ENCODE peak calls at places on chromosomes 3 and 15, in five cellular contexts. E, Y, Q, N and G are unnamed samples.

GRCh38 chr15:42306681-42307080 is 33.4 kb upstream of the TMEM87A start:
- DNase-seq in E (no peak), Q (no peak), N (no peak), Y (no peak), G (no peak)

GRCh38 chr3:156583469-156583868 is 28.6 kb upstream of the SSR3 start:
- DNase-seq in E (no peak), N (no peak), Y (no peak), Q (no peak), G (no peak)

GRCh38 chr15:81666828-81667227 is 292.8 kb upstream of the TMC3 start:
- DNase-seq in N (peak; percentile 1), Q (no peak), E (no peak), Y (no peak), G (no peak)

GRCh38 chr3:187587012-187587544 is 83.1 kb downstream of the SST start:
- DNase-seq in N (no peak), E (no peak), Y (no peak), Q (peak; percentile 62), G (no peak)

GRCh38 chr3:73516656-73517055 is 108.1 kb downstream of the PDZRN3 start:
- DNase-seq in Q (no peak), E (no peak), N (no peak), Y (no peak), G (no peak)

GRCh38 chr15:68405426-68406250 is 26.3 kb downstream of the ITGA11 start:
- DNase-seq in Y (no peak), E (no peak), N (no peak), Q (no peak), G (no peak)

GRCh38 chr3:169813757-169814517 is 1.2 kb upstream of the LRRC34 start:
- DNase-seq in E (no peak), Y (no peak), Q (peak; percentile 80), N (no peak), G (no peak)

GRCh38 chr15:37095993-37096877 is 4.1 kb downstream of the MEIS2 start:
- DNase-seq in Q (peak; percentile 70), Y (no peak), E (no peak), N (no peak), G (no peak)

GRCh38 chr3:127673191-127674098 is 693 bp downstream of the ABTB1 start:
- DNase-seq in N (no peak), Q (no peak), E (no peak), Y (no peak), G (no peak)

GRCh38 chr3:177523072-177523675 is 325.9 kb upstream of the TBL1XR1 start:
- DNase-seq in Q (no peak), N (peak; percentile 24), E (no peak), Y (no peak), G (no peak)

GRCh38 chr3:123447749-123448502 is 964 bp downstream of the ADCY5 start:
- DNase-seq in N (no peak), E (no peak), Q (peak; percentile 72), Y (no peak), G (no peak)

GRCh38 chr15:92226020-92226612 is 167.6 kb upstream of the ST8SIA2 start:
- DNase-seq in Q (peak; percentile 71), E (no peak), N (peak; percentile 37), Y (no peak), G (no peak)

GRCh38 chr3:49278548-49278947 is 1.5 kb upstream of the C3orf62 start:
- DNase-seq in N (no peak), E (no peak), Q (peak; percentile 41), Y (no peak), G (no peak)

GRCh38 chr3:58728723-58729122 is 62.1 kb upstream of the FAM3D start:
- DNase-seq in Q (no peak), Y (no peak), E (no peak), N (no peak), G (no peak)

GRCh38 chr15:66851226-66852063 is 149.4 kb downstream of the SMAD6 start:
- DNase-seq in Q (peak; percentile 89), E (peak; percentile 31), Y (no peak), N (peak; percentile 28), G (peak; percentile 45)

GRCh38 chr3:58066842-58067241 is 58.6 kb downstream of the FLNB start:
- DNase-seq in Q (no peak), Y (no peak), N (no peak), E (no peak), G (no peak)

GRCh38 chr3:39474126-39474515 is 6.6 kb downstream of the MOBP start:
- DNase-seq in N (no peak), Y (peak; percentile 15), Q (no peak), E (no peak), G (peak; percentile 5)

GRCh38 chr15:70318594-70318993 is 220.9 kb upstream of the TLE3 start:
- DNase-seq in Y (no peak), Q (no peak), E (no peak), N (no peak), G (peak; percentile 50)

GRCh38 chr3:13525827-13526625 is 22.9 kb upstream of the FBLN2 start:
- DNase-seq in N (peak; percentile 61), Y (no peak), Q (no peak), E (no peak), G (no peak)

GRCh38 chr3:7953449-7954015 is 548.1 kb upstream of the LMCD1 start:
- DNase-seq in E (no peak), N (no peak), Y (no peak), Q (peak; percentile 77), G (no peak)

GRCh38 chr3:33787328-33788009 is 11.0 kb upstream of the PDCD6IP start:
- DNase-seq in Y (peak; percentile 35), N (peak; percentile 58), Q (peak; percentile 87), E (peak; percentile 12), G (no peak)

GRCh38 chr3:185420762-185421161 is 57.8 kb downstream of the MAP3K13 start:
- DNase-seq in E (no peak), Y (no peak), N (peak; percentile 76), Q (no peak), G (no peak)

GRCh38 chr15:94026458-94026967 is 204.8 kb upstream of the MCTP2 start:
- DNase-seq in Y (no peak), Q (no peak), N (peak; percentile 52), E (no peak), G (peak; percentile 45)

GRCh38 chr3:73510298-73510697 is 114.4 kb downstream of the PDZRN3 start:
- DNase-seq in N (no peak), Y (no peak), E (no peak), Q (no peak), G (no peak)

GRCh38 chr15:59491062-59491461 is 53.1 kb downstream of the FAM81A start:
- DNase-seq in Q (no peak), E (no peak), N (no peak), Y (no peak), G (no peak)

GRCh38 chr3:20772869-20773268 is 586.9 kb upstream of the SGO1 start:
- DNase-seq in Q (no peak), N (no peak), Y (no peak), E (no peak), G (no peak)

GRCh38 chr3:153348457-153349137 is 186.6 kb downstream of the RAP2B start:
- DNase-seq in E (no peak), N (peak; percentile 65), Y (no peak), Q (peak; percentile 13), G (no peak)

GRCh38 chr3:158308533-158308932 is 198.6 kb downstream of the RSRC1 start:
- DNase-seq in Y (no peak), E (no peak), Q (no peak), N (no peak), G (no peak)

GRCh38 chr3:44359146-44359751 is 20.7 kb downstream of the TCAIM start:
- DNase-seq in Y (no peak), N (no peak), Q (peak; percentile 88), E (no peak), G (no peak)

GRCh38 chr3:173257797-173258196 is 116.8 kb upstream of the SPATA16 start:
- DNase-seq in E (no peak), Q (no peak), Y (no peak), N (peak; percentile 17), G (no peak)

GRCh38 chr3:58591496-58592133 is 14.4 kb upstream of the FAM107A start:
- DNase-seq in E (no peak), Q (no peak), N (no peak), Y (no peak), G (no peak)